ENCODE peak calls at places on chromosomes 2 and 18, in eight cellular contexts. N, X, S, G, Q, W, B and P are unnamed samples.

GRCh38 chr2:148745151-148745851 is 100.8 kb downstream of the EPC2 start:
- DNase-seq in N (no peak), X (no peak), S (peak), G (no peak), Q (no peak), W (no peak), B (no peak), P (no peak)

GRCh38 chr2:99615247-99615771 is 125.5 kb upstream of the REV1 start:
- DNase-seq in N (no peak), X (no peak), S (no peak), G (no peak), Q (no peak), W (no peak), B (no peak), P (no peak)

GRCh38 chr2:130359466-130359865 is 3.6 kb downstream of the PTPN18 start:
- DNase-seq in N (no peak), X (no peak), S (no peak), G (no peak), Q (no peak), W (no peak), B (no peak), P (no peak)

GRCh38 chr2:223941579-223942277 is 3.4 kb downstream of the WDFY1 start:
- DNase-seq in N (no peak), X (no peak), S (peak), G (peak), Q (no peak), W (peak), B (no peak), P (no peak)

GRCh38 chr18:61589724-61590065 is 256.5 kb downstream of the CDH20 start:
- DNase-seq in N (no peak), X (no peak), S (peak), G (no peak), Q (no peak), W (no peak), B (no peak), P (no peak)

GRCh38 chr2:198173242-198173641 is 368.8 kb downstream of the PLCL1 start:
- DNase-seq in N (no peak), X (no peak), S (no peak), G (no peak), Q (no peak), W (no peak), B (no peak), P (no peak)

GRCh38 chr2:157508676-157509075 is 64.8 kb upstream of the CYTIP start:
- DNase-seq in N (no peak), X (no peak), S (no peak), G (no peak), Q (no peak), W (no peak), B (no peak), P (no peak)

GRCh38 chr18:67199993-67200617 is 316.4 kb downstream of the DSEL start:
- DNase-seq in N (peak), X (no peak), S (peak), G (no peak), Q (no peak), W (no peak), B (no peak), P (no peak)

GRCh38 chr2:45283764-45284620 is 274.7 kb upstream of the SIX2 start:
- DNase-seq in N (peak), X (no peak), S (peak), G (no peak), Q (no peak), W (no peak), B (no peak), P (no peak)

GRCh38 chr2:233584210-233584609 is 17.6 kb upstream of the USP40 start:
- DNase-seq in N (no peak), X (no peak), S (no peak), G (no peak), Q (no peak), W (no peak), B (no peak), P (no peak)

GRCh38 chr2:120177011-120177621 is 46.1 kb downstream of the TMEM185B start:
- DNase-seq in N (no peak), X (peak), S (no peak), G (peak), Q (no peak), W (peak), B (peak), P (peak)

GRCh38 chr2:15142069-15142689 is 419.0 kb downstream of the NBAS start:
- DNase-seq in N (no peak), X (peak), S (peak), G (peak), Q (no peak), W (peak), B (no peak), P (no peak)

GRCh38 chr2:98757904-98758421 is 27.0 kb upstream of the MGAT4A start:
- DNase-seq in N (peak), X (peak), S (peak), G (peak), Q (peak), W (peak), B (peak), P (peak)

GRCh38 chr18:38077219-38077618 is 511.6 kb upstream of the CELF4 start:
- DNase-seq in N (no peak), X (no peak), S (no peak), G (no peak), Q (no peak), W (no peak), B (no peak), P (no peak)

GRCh38 chr2:169365093-169365483 is 2.8 kb upstream of the LRP2 start:
- DNase-seq in N (no peak), X (no peak), S (no peak), G (no peak), Q (no peak), W (no peak), B (no peak), P (no peak)

GRCh38 chr2:230666885-230667712 is 45.5 kb upstream of the CAB39 start:
- DNase-seq in N (no peak), X (no peak), S (peak), G (no peak), Q (no peak), W (peak), B (no peak), P (no peak)

GRCh38 chr2:198916548-198916947 is 541.2 kb downstream of the SATB2 start:
- DNase-seq in N (no peak), X (no peak), S (no peak), G (no peak), Q (no peak), W (peak), B (no peak), P (no peak)

GRCh38 chr2:127645395-127646291 is at the start of gene GPR17:
- DNase-seq in N (no peak), X (no peak), S (no peak), G (no peak), Q (peak), W (no peak), B (no peak), P (no peak)

GRCh38 chr2:233566141-233566956 is at the start of gene USP40:
- DNase-seq in N (peak), X (peak), S (peak), G (peak), Q (peak), W (peak), B (peak), P (peak)

GRCh38 chr2:59066787-59067399 is 825.8 kb upstream of the FANCL start:
- DNase-seq in N (no peak), X (no peak), S (no peak), G (no peak), Q (no peak), W (no peak), B (no peak), P (no peak)

GRCh38 chr2:237673130-237673921 is 45.9 kb downstream of the LRRFIP1 start:
- DNase-seq in N (peak), X (peak), S (peak), G (peak), Q (peak), W (peak), B (peak), P (no peak)

GRCh38 chr2:98736464-98736889 is 5.5 kb upstream of the MGAT4A start:
- DNase-seq in N (no peak), X (no peak), S (no peak), G (no peak), Q (no peak), W (no peak), B (no peak), P (no peak)

GRCh38 chr2:223925106-223925505 is 20.0 kb downstream of the WDFY1 start:
- DNase-seq in N (no peak), X (no peak), S (peak), G (no peak), Q (no peak), W (no peak), B (no peak), P (no peak)

GRCh38 chr2:19671311-19671710 is 230.5 kb downstream of the TTC32 start:
- DNase-seq in N (no peak), X (no peak), S (no peak), G (no peak), Q (no peak), W (no peak), B (no peak), P (no peak)

GRCh38 chr2:201139836-201140599 is 24.1 kb downstream of the CFLAR start:
- DNase-seq in N (no peak), X (no peak), S (no peak), G (no peak), Q (no peak), W (no peak), B (no peak), P (no peak)
- TF ChIP-seq POLR2A in N (no peak), X (no peak), S (no peak), G (no peak), Q (no peak), W (no peak), B (no peak), P (no peak)

GRCh38 chr2:200065477-200065876 is 110.1 kb downstream of the MAIP1 start:
- DNase-seq in N (no peak), X (no peak), S (peak), G (no peak), Q (no peak), W (no peak), B (no peak), P (no peak)
- H3K27ac ChIP-seq in N (no peak), X (no peak), S (no peak), G (no peak), Q (no peak), W (no peak), B (no peak), P (no peak)

DNA sequence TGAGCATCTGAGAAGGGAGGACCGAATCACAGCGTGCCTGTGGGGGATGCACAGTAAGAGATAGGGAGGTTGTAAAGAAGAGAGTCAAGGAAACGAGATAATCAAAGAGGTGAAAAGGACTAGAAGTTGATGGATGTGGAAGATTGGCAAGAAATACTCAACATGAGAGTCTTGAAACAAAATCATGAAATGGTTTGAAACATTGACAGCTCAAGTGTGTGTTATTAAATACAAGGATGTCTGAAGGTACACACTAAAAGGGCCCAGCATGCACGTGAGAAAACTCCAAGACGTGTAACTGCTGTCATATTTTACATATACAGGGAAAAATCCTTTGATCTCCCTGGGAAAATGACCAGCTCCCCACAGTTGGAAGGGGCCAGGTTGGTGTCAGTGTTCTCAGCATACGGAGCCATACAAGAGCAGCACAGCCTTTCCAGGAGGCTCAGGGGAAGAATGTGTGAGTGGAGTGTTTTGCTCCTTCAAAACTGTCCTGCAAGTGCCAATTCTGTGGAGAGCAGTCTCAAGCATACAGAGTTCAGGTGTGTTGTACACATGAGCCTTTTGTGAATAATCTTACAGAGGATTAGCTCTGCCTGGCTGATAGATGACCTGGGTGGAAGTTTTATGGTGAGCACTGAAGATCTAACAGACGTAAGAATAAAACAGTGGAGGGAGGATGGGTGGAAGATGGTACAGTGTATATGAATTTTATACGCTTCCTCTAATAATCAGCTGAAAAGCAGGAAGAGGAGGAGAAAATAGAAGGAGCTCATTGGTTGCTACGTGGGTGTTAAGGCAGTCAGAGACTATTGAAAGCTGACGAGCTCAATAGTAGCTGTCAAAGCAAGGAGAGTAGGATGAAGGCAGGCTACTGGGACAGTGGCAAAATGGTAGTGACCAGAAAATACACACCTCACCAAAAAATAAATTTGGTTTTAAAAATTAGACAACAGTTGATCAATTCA is 126.8 kb downstream of the ATP9B start:
- DNase-seq in N (no peak), X (no peak), S (no peak), G (no peak), Q (no peak), W (no peak), B (no peak), P (peak)
- TF ChIP-seq POLR2A in N (no peak), X (no peak), S (no peak), G (no peak), Q (no peak), W (no peak), B (no peak), P (no peak)

GRCh38 chr2:111704246-111704645 is 179.7 kb downstream of the ANAPC1 start:
- DNase-seq in N (peak), X (no peak), S (peak), G (no peak), Q (no peak), W (no peak), B (no peak), P (no peak)

GRCh38 chr2:111703759-111704158 is 180.2 kb downstream of the ANAPC1 start:
- DNase-seq in N (no peak), X (no peak), S (no peak), G (no peak), Q (no peak), W (peak), B (no peak), P (no peak)

GRCh38 chr2:111705711-111706323 is 178.2 kb downstream of the ANAPC1 start:
- DNase-seq in N (peak), X (no peak), S (peak), G (peak), Q (no peak), W (peak), B (no peak), P (no peak)

GRCh38 chr2:111706481-111707001 is 177.5 kb downstream of the ANAPC1 start:
- DNase-seq in N (no peak), X (no peak), S (no peak), G (no peak), Q (no peak), W (no peak), B (no peak), P (no peak)

DNA sequence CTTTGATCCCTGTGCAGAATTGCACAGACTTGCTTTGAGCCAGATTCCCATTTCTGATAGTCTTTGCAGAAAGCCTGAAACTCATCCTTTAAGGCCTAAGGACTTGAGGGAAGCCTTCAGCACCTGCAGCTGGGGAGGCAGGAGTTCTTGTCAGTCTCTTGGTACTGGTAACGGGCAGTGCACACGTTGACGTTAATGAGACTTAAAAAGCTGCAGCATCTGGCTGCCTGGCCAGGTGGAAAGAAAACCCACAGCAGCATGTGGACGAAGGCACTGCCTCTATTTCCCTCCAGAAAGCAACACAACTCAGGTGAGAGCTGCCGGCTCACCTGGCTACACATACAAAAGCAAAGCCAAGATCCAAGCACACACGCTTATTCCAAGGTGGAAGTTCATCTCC is 178.8 kb downstream of the ANAPC1 start:
- DNase-seq in N (no peak), X (no peak), S (no peak), G (peak), Q (no peak), W (peak), B (no peak), P (no peak)
- H3K27ac ChIP-seq in N (peak), X (no peak), S (no peak), G (peak), Q (no peak), W (no peak), B (no peak), P (no peak)

GRCh38 chr2:108377411-108377810 is 343 bp upstream of the SULT1C4 start:
- DNase-seq in N (no peak), X (no peak), S (peak), G (no peak), Q (no peak), W (no peak), B (no peak), P (no peak)

GRCh38 chr2:108383146-108383830 is 5.5 kb downstream of the SULT1C4 start:
- DNase-seq in N (no peak), X (no peak), S (no peak), G (no peak), Q (no peak), W (no peak), B (no peak), P (no peak)

GRCh38 chr2:108382196-108382595 is 4.4 kb downstream of the SULT1C4 start:
- DNase-seq in N (no peak), X (no peak), S (peak), G (no peak), Q (no peak), W (no peak), B (no peak), P (no peak)

GRCh38 chr2:108376774-108377173 is 980 bp upstream of the SULT1C4 start:
- DNase-seq in N (no peak), X (no peak), S (no peak), G (no peak), Q (no peak), W (no peak), B (no peak), P (no peak)

GRCh38 chr2:108377815-108378630 is at the start of gene SULT1C4:
- DNase-seq in N (no peak), X (peak), S (peak), G (no peak), Q (peak), W (peak), B (peak), P (peak)
- TF ChIP-seq POLR2A in N (no peak), X (no peak), S (no peak), G (no peak), Q (no peak), W (no peak), B (no peak), P (no peak)